ENCODE peak calls at places on chromosome 4, in nine cellular contexts. One of them, this sample, is unnamed.

GRCh38 chr4:57499786-57500185 is 389.6 kb upstream of the IGFBP7 start:
- DNase-seq in activated gamma-delta T cell treated with anti-CD3 and anti-CD28 coated beads, Interleukin-2, amount 50 U/mL, for 16 hours: no peak
- DNase-seq in SK-N-DZ: no peak
- DNase-seq in cardiac muscle cell: no peak
- DNase-seq in stimulated activated CD4-positive, alpha-beta T cell treated with anti-CD3 and anti-CD28 coated beads, Interleukin-2, amount 100 ng/mL, for 48 hours: no peak
- DNase-seq in HEK293T: no peak
- DNase-seq in neural progenitor cell: no peak
- DNase-seq in CD8-positive, alpha-beta memory T cell: no peak
- DNase-seq in pulmonary artery endothelial cell: no peak
- DNase-seq in this sample: no peak

GRCh38 chr4:107825072-107825789 is 499 bp downstream of the SGMS2 start:
- DNase-seq in activated gamma-delta T cell treated with anti-CD3 and anti-CD28 coated beads, Interleukin-2, amount 50 U/mL, for 16 hours: no peak
- DNase-seq in SK-N-DZ: no peak
- DNase-seq in cardiac muscle cell: peak
- DNase-seq in stimulated activated CD4-positive, alpha-beta T cell treated with anti-CD3 and anti-CD28 coated beads, Interleukin-2, amount 100 ng/mL, for 48 hours: peak
- DNase-seq in HEK293T: peak
- DNase-seq in neural progenitor cell: peak
- DNase-seq in CD8-positive, alpha-beta memory T cell: no peak
- DNase-seq in pulmonary artery endothelial cell: peak
- DNase-seq in this sample: no peak

GRCh38 chr4:128858875-128859696 is 49.6 kb downstream of the JADE1 start:
- DNase-seq in activated gamma-delta T cell treated with anti-CD3 and anti-CD28 coated beads, Interleukin-2, amount 50 U/mL, for 16 hours: no peak
- DNase-seq in SK-N-DZ: no peak
- DNase-seq in cardiac muscle cell: no peak
- DNase-seq in stimulated activated CD4-positive, alpha-beta T cell treated with anti-CD3 and anti-CD28 coated beads, Interleukin-2, amount 100 ng/mL, for 48 hours: no peak
- DNase-seq in HEK293T: no peak
- DNase-seq in neural progenitor cell: no peak
- DNase-seq in CD8-positive, alpha-beta memory T cell: no peak
- DNase-seq in pulmonary artery endothelial cell: no peak
- DNase-seq in this sample: no peak

GRCh38 chr4:98166025-98166730 is 22.9 kb upstream of the STPG2 start:
- DNase-seq in activated gamma-delta T cell treated with anti-CD3 and anti-CD28 coated beads, Interleukin-2, amount 50 U/mL, for 16 hours: no peak
- DNase-seq in SK-N-DZ: no peak
- DNase-seq in cardiac muscle cell: no peak
- DNase-seq in stimulated activated CD4-positive, alpha-beta T cell treated with anti-CD3 and anti-CD28 coated beads, Interleukin-2, amount 100 ng/mL, for 48 hours: no peak
- DNase-seq in HEK293T: no peak
- DNase-seq in neural progenitor cell: no peak
- DNase-seq in CD8-positive, alpha-beta memory T cell: no peak
- DNase-seq in pulmonary artery endothelial cell: no peak
- DNase-seq in this sample: no peak

GRCh38 chr4:11931266-11931665 is 502.6 kb upstream of the HS3ST1 start:
- DNase-seq in activated gamma-delta T cell treated with anti-CD3 and anti-CD28 coated beads, Interleukin-2, amount 50 U/mL, for 16 hours: no peak
- DNase-seq in SK-N-DZ: no peak
- DNase-seq in cardiac muscle cell: no peak
- DNase-seq in stimulated activated CD4-positive, alpha-beta T cell treated with anti-CD3 and anti-CD28 coated beads, Interleukin-2, amount 100 ng/mL, for 48 hours: no peak
- DNase-seq in HEK293T: no peak
- DNase-seq in neural progenitor cell: no peak
- DNase-seq in CD8-positive, alpha-beta memory T cell: no peak
- DNase-seq in pulmonary artery endothelial cell: no peak
- DNase-seq in this sample: no peak

GRCh38 chr4:140738111-140738510 is 18.1 kb downstream of the TBC1D9 start:
- DNase-seq in activated gamma-delta T cell treated with anti-CD3 and anti-CD28 coated beads, Interleukin-2, amount 50 U/mL, for 16 hours: no peak
- DNase-seq in SK-N-DZ: no peak
- DNase-seq in cardiac muscle cell: no peak
- DNase-seq in stimulated activated CD4-positive, alpha-beta T cell treated with anti-CD3 and anti-CD28 coated beads, Interleukin-2, amount 100 ng/mL, for 48 hours: no peak
- DNase-seq in HEK293T: no peak
- DNase-seq in neural progenitor cell: no peak
- DNase-seq in CD8-positive, alpha-beta memory T cell: no peak
- DNase-seq in pulmonary artery endothelial cell: no peak
- DNase-seq in this sample: no peak

GRCh38 chr4:30553721-30554120 is 166.4 kb upstream of the PCDH7 start:
- DNase-seq in activated gamma-delta T cell treated with anti-CD3 and anti-CD28 coated beads, Interleukin-2, amount 50 U/mL, for 16 hours: no peak
- DNase-seq in SK-N-DZ: no peak
- DNase-seq in cardiac muscle cell: no peak
- DNase-seq in stimulated activated CD4-positive, alpha-beta T cell treated with anti-CD3 and anti-CD28 coated beads, Interleukin-2, amount 100 ng/mL, for 48 hours: no peak
- DNase-seq in HEK293T: no peak
- DNase-seq in neural progenitor cell: no peak
- DNase-seq in CD8-positive, alpha-beta memory T cell: no peak
- DNase-seq in pulmonary artery endothelial cell: no peak
- DNase-seq in this sample: no peak

GRCh38 chr4:137961051-137961438 is 281.1 kb downstream of the SLC7A11 start:
- DNase-seq in activated gamma-delta T cell treated with anti-CD3 and anti-CD28 coated beads, Interleukin-2, amount 50 U/mL, for 16 hours: no peak
- DNase-seq in SK-N-DZ: no peak
- DNase-seq in cardiac muscle cell: no peak
- DNase-seq in stimulated activated CD4-positive, alpha-beta T cell treated with anti-CD3 and anti-CD28 coated beads, Interleukin-2, amount 100 ng/mL, for 48 hours: no peak
- DNase-seq in HEK293T: no peak
- DNase-seq in neural progenitor cell: no peak
- DNase-seq in CD8-positive, alpha-beta memory T cell: no peak
- DNase-seq in pulmonary artery endothelial cell: no peak
- DNase-seq in this sample: no peak

GRCh38 chr4:151921811-151922210 is 161.0 kb upstream of the GATB start:
- DNase-seq in activated gamma-delta T cell treated with anti-CD3 and anti-CD28 coated beads, Interleukin-2, amount 50 U/mL, for 16 hours: no peak
- DNase-seq in SK-N-DZ: no peak
- DNase-seq in cardiac muscle cell: no peak
- DNase-seq in stimulated activated CD4-positive, alpha-beta T cell treated with anti-CD3 and anti-CD28 coated beads, Interleukin-2, amount 100 ng/mL, for 48 hours: no peak
- DNase-seq in HEK293T: no peak
- DNase-seq in neural progenitor cell: no peak
- DNase-seq in CD8-positive, alpha-beta memory T cell: no peak
- DNase-seq in pulmonary artery endothelial cell: no peak
- DNase-seq in this sample: no peak

GRCh38 chr4:161656525-161656924 is 507.3 kb downstream of the FSTL5 start:
- DNase-seq in activated gamma-delta T cell treated with anti-CD3 and anti-CD28 coated beads, Interleukin-2, amount 50 U/mL, for 16 hours: no peak
- DNase-seq in SK-N-DZ: no peak
- DNase-seq in cardiac muscle cell: no peak
- DNase-seq in stimulated activated CD4-positive, alpha-beta T cell treated with anti-CD3 and anti-CD28 coated beads, Interleukin-2, amount 100 ng/mL, for 48 hours: no peak
- DNase-seq in HEK293T: no peak
- DNase-seq in neural progenitor cell: no peak
- DNase-seq in CD8-positive, alpha-beta memory T cell: no peak
- DNase-seq in pulmonary artery endothelial cell: no peak
- DNase-seq in this sample: no peak

GRCh38 chr4:129455462-129455861 is 359.5 kb downstream of the C4orf33 start:
- DNase-seq in activated gamma-delta T cell treated with anti-CD3 and anti-CD28 coated beads, Interleukin-2, amount 50 U/mL, for 16 hours: no peak
- DNase-seq in SK-N-DZ: no peak
- DNase-seq in cardiac muscle cell: no peak
- DNase-seq in stimulated activated CD4-positive, alpha-beta T cell treated with anti-CD3 and anti-CD28 coated beads, Interleukin-2, amount 100 ng/mL, for 48 hours: no peak
- DNase-seq in HEK293T: no peak
- DNase-seq in neural progenitor cell: peak
- DNase-seq in CD8-positive, alpha-beta memory T cell: no peak
- DNase-seq in pulmonary artery endothelial cell: peak
- DNase-seq in this sample: no peak

GRCh38 chr4:126071346-126072333 is 756.9 kb downstream of the FAT4 start:
- DNase-seq in activated gamma-delta T cell treated with anti-CD3 and anti-CD28 coated beads, Interleukin-2, amount 50 U/mL, for 16 hours: no peak
- DNase-seq in SK-N-DZ: no peak
- DNase-seq in cardiac muscle cell: peak
- DNase-seq in stimulated activated CD4-positive, alpha-beta T cell treated with anti-CD3 and anti-CD28 coated beads, Interleukin-2, amount 100 ng/mL, for 48 hours: no peak
- DNase-seq in HEK293T: no peak
- DNase-seq in neural progenitor cell: no peak
- DNase-seq in CD8-positive, alpha-beta memory T cell: no peak
- DNase-seq in pulmonary artery endothelial cell: peak
- DNase-seq in this sample: no peak

GRCh38 chr4:147731611-147732515 is at the start of gene ARHGAP10:
- DNase-seq in activated gamma-delta T cell treated with anti-CD3 and anti-CD28 coated beads, Interleukin-2, amount 50 U/mL, for 16 hours: peak
- DNase-seq in SK-N-DZ: peak
- DNase-seq in cardiac muscle cell: peak
- DNase-seq in stimulated activated CD4-positive, alpha-beta T cell treated with anti-CD3 and anti-CD28 coated beads, Interleukin-2, amount 100 ng/mL, for 48 hours: peak
- DNase-seq in HEK293T: peak
- DNase-seq in neural progenitor cell: peak
- DNase-seq in CD8-positive, alpha-beta memory T cell: peak
- DNase-seq in pulmonary artery endothelial cell: no peak
- DNase-seq in this sample: peak

GRCh38 chr4:168731006-168731636 is 234.3 kb downstream of the PALLD start:
- DNase-seq in activated gamma-delta T cell treated with anti-CD3 and anti-CD28 coated beads, Interleukin-2, amount 50 U/mL, for 16 hours: no peak
- DNase-seq in SK-N-DZ: no peak
- DNase-seq in cardiac muscle cell: no peak
- DNase-seq in stimulated activated CD4-positive, alpha-beta T cell treated with anti-CD3 and anti-CD28 coated beads, Interleukin-2, amount 100 ng/mL, for 48 hours: no peak
- DNase-seq in HEK293T: no peak
- DNase-seq in neural progenitor cell: no peak
- DNase-seq in CD8-positive, alpha-beta memory T cell: no peak
- DNase-seq in pulmonary artery endothelial cell: no peak
- DNase-seq in this sample: no peak